ENCODE peak calls at places on chromosome 19, in four cellular contexts. M is HTR-8/SVneo, I is ELF-1, O is A549. J is an unnamed sample.

GRCh38 chr19:492091-492531 is 4.2 kb upstream of the MADCAM1 start:
- DNase-seq in M (no peak), I (no peak), O (no peak), J (peak)

GRCh38 chr19:29328586-29328985 is 115.6 kb upstream of the UQCRFS1 start:
- DNase-seq in M (no peak), O (no peak), I (no peak), J (no peak)

GRCh38 chr19:45668342-45668871 is 386 bp downstream of the GIPR start:
- DNase-seq in I (no peak), O (no peak), M (no peak), J (no peak)

GRCh38 chr19:44609219-44609618 is 4.1 kb upstream of the IGSF23 start:
- DNase-seq in M (no peak), I (no peak), O (no peak), J (no peak)

GRCh38 chr19:55678121-55678671 is 3.2 kb downstream of the EPN1 start:
- DNase-seq in O (no peak), I (no peak), M (no peak), J (no peak)

GRCh38 chr19:38815059-38816001 is 2.6 kb upstream of the LGALS4 start:
- DNase-seq in O (no peak), M (no peak), I (no peak), J (peak)

GRCh38 chr19:55626350-55626749 is 2.0 kb upstream of the ZNF784 start:
- DNase-seq in O (no peak), M (no peak), I (no peak), J (no peak)

GRCh38 chr19:11451942-11452813 is 16.7 kb downstream of the PRKCSH start:
- DNase-seq in O (no peak), I (no peak), M (no peak), J (no peak)

GRCh38 chr19:19224852-19225494 is 13.2 kb downstream of the NCAN start:
- DNase-seq in M (peak), I (peak), O (peak), J (peak)

GRCh38 chr19:16326401-16327130 is 1.9 kb downstream of the KLF2 start:
- DNase-seq in M (no peak), I (peak), O (no peak), J (no peak)